ENCODE peak calls at places on chromosomes 16 and 17, in eight cellular contexts. A is GM12892, Y is prostate gland, E is GM12891, J is stomach, I is HCT116, X is endothelial cell of umbilical vein, U is sigmoid colon. S is an unnamed sample.

GRCh38 chr17:68048996-68049395 is 13.5 kb downstream of the KPNA2 start:
- DNase-seq in A (no peak), Y (no peak), E (no peak), J (no peak), I (peak; percentile 33), X (peak; percentile 23), U (no peak), S (no peak)

GRCh38 chr16:57042157-57043111 is 49.9 kb upstream of the CPNE2 start:
- DNase-seq in A (peak; percentile 71), Y (no peak), E (peak; percentile 56), J (no peak), I (no peak), X (no peak), U (no peak), S (peak; percentile 88)

GRCh38 chr16:50303605-50304466 is 37.5 kb downstream of the ADCY7 start:
- DNase-seq in A (peak; percentile 13), Y (no peak), E (no peak), J (no peak), I (no peak), X (no peak), U (peak; percentile 64), S (no peak)

GRCh38 chr16:72808754-72809153 is 239.2 kb downstream of the ZFHX3 start:
- DNase-seq in A (no peak), Y (no peak), E (no peak), J (no peak), I (no peak), X (no peak), U (no peak), S (no peak)

GRCh38 chr17:80559688-80560290 is 15.2 kb downstream of the RPTOR start:
- DNase-seq in A (no peak), Y (no peak), E (no peak), J (no peak), I (no peak), X (no peak), U (no peak), S (no peak)

GRCh38 chr17:21573961-21574610 is 118.2 kb upstream of the KCNJ18 start:
- DNase-seq in A (no peak), Y (no peak), E (no peak), J (peak; percentile 54), I (no peak), X (peak; percentile 72), U (peak; percentile 85), S (no peak)

GRCh38 chr16:23119570-23119969 is 29.7 kb downstream of the USP31 start:
- DNase-seq in A (no peak), Y (no peak), E (no peak), J (no peak), I (no peak), X (no peak), U (no peak), S (no peak)

GRCh38 chr17:73323622-73324455 is 12.0 kb upstream of the CDC42EP4 start:
- DNase-seq in A (no peak), Y (no peak), E (no peak), J (no peak), I (no peak), X (no peak), U (no peak), S (no peak)

GRCh38 chr16:55559233-55559632 is 7.3 kb upstream of the CAPNS2 start:
- DNase-seq in A (no peak), Y (peak; percentile 63), E (no peak), J (no peak), I (no peak), X (peak; percentile 91), U (no peak), S (no peak)

GRCh38 chr16:78230832-78231231 is 131.4 kb downstream of the WWOX start:
- DNase-seq in A (no peak), Y (peak; percentile 86), E (no peak), J (no peak), I (no peak), X (peak; percentile 69), U (no peak), S (no peak)

GRCh38 chr17:39196820-39197331 is 593 bp downstream of the CACNB1 start:
- DNase-seq in A (no peak), Y (no peak), E (no peak), J (no peak), I (no peak), X (no peak), U (no peak), S (no peak)

GRCh38 chr17:47873200-47874090 is 22.5 kb upstream of the SP6 start:
- DNase-seq in A (no peak), Y (no peak), E (no peak), J (no peak), I (no peak), X (no peak), U (no peak), S (no peak)

GRCh38 chr16:25838724-25839186 is 147.0 kb downstream of the HS3ST4 start:
- DNase-seq in A (peak; percentile 2), Y (peak; percentile 13), E (peak; percentile 5), J (no peak), I (peak; percentile 27), X (peak; percentile 43), U (no peak), S (peak; percentile 11)

GRCh38 chr16:89315791-89316581 is 98.5 kb downstream of the ZNF778 start:
- DNase-seq in A (peak; percentile 59), Y (no peak), E (peak; percentile 72), J (peak; percentile 34), I (no peak), X (peak; percentile 94), U (no peak), S (peak; percentile 44)

GRCh38 chr17:37148171-37148570 is 199.4 kb downstream of the AATF start:
- DNase-seq in A (no peak), Y (peak; percentile 36), E (no peak), J (no peak), I (no peak), X (peak; percentile 45), U (no peak), S (no peak)

GRCh38 chr17:11598274-11599221 is at the start of gene DNAH9:
- DNase-seq in A (no peak), Y (peak; percentile 98), E (peak; percentile 5), J (peak; percentile 98), I (no peak), X (no peak), U (peak; percentile 97), S (no peak)
- TF ChIP-seq POLR2AphosphoS5 in A (no peak), Y (peak; percentile 90), E (no peak), J (peak; percentile 63), I (no peak), X (no peak), U (no peak), S (no peak)

DNA sequence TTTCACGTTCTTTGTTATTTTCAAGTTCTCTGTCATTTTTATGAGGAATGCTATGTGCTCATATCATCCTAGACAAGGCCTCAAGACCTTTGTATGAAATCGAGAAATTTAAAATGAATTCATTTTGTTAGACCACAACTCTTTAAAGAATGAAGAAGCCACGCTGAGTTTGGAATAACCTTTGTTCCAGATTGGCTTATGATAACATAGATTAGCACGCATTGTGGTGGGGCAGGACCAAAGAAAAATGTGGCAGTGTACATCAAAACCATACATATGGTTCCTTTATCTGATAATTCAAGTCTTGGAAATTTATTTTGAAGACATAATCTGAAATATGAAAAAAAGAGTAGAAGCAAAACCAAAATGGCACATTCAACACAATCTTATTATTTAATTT is 2.2 kb downstream of the HSD17B2 start:
- DNase-seq in A (no peak), Y (no peak), E (no peak), J (no peak), I (no peak), X (no peak), U (no peak), S (no peak)
- TF ChIP-seq POLR2AphosphoS5 in A (no peak), Y (no peak), E (no peak), J (no peak), I (no peak), X (no peak), U (no peak), S (no peak)

GRCh38 chr16:85615014-85615851 is 2.1 kb downstream of the GSE1 start:
- DNase-seq in A (no peak), Y (peak; percentile 80), E (no peak), J (peak; percentile 91), I (peak; percentile 93), X (no peak), U (no peak), S (no peak)

GRCh38 chr16:85612801-85613608 is at the start of gene GSE1:
- DNase-seq in A (peak; percentile 91), Y (peak; percentile 99), E (peak; percentile 92), J (peak; percentile 99), I (peak; percentile 96), X (peak; percentile 44), U (peak; percentile 96), S (peak; percentile 57)

GRCh38 chr16:85615852-85616607 is 2.9 kb downstream of the GSE1 start:
- DNase-seq in A (peak; percentile 93), Y (no peak), E (peak; percentile 91), J (peak; percentile 79), I (peak; percentile 48), X (peak; percentile 49), U (peak; percentile 91), S (peak; percentile 47)

GRCh38 chr16:85613609-85614337 is 651 bp downstream of the GSE1 start:
- DNase-seq in A (no peak), Y (peak; percentile 42), E (no peak), J (peak; percentile 55), I (no peak), X (no peak), U (peak; percentile 86), S (no peak)

GRCh38 chr16:85614338-85615013 is 1.4 kb downstream of the GSE1 start:
- DNase-seq in A (no peak), Y (no peak), E (no peak), J (no peak), I (no peak), X (no peak), U (no peak), S (no peak)
- TF ChIP-seq POLR2AphosphoS5 in A (no peak), Y (no peak), E (no peak), J (no peak), I (no peak), X (no peak), U (no peak), S (no peak)

DNA sequence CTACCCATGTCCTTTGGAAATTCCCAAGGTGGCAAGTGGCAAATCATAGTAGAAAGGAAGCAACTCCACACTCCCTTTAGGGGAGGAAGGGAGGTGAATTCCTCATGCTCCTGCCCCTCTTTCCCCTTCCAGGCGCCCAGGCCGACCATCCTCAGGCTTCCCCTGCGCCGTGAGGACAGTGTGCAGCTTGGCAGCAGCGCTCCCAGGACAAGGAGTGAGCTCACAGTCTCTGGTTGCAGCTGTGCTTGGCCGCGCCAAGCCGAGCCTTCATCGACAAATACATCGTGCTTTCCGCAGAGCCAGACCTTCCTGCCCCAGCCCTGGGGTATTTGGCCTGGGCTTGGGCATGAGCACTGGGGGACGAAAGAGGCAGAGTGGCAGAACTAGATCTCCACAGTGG is 112.6 kb downstream of the ENGASE start:
- DNase-seq in A (no peak), Y (no peak), E (no peak), J (no peak), I (no peak), X (no peak), U (no peak), S (no peak)
- TF ChIP-seq POLR2AphosphoS5 in A (no peak), Y (no peak), E (no peak), J (no peak), I (no peak), X (no peak), U (no peak), S (no peak)

GRCh38 chr17:82241926-82242697 is 13.3 kb downstream of the SLC16A3 start:
- DNase-seq in A (no peak), Y (no peak), E (no peak), J (no peak), I (no peak), X (no peak), U (peak; percentile 84), S (no peak)
- TF ChIP-seq POLR2AphosphoS5 in A (no peak), Y (no peak), E (no peak), J (no peak), I (peak; percentile 72), X (no peak), U (peak; percentile 9), S (peak; percentile 20)